ENCODE peak calls at places on chromosomes 13 and 19, in five cellular contexts. One of them, this sample, is unnamed.

GRCh38 chr19:47124937-47125668 is 5.5 kb upstream of the SAE1 start:
- DNase-seq in osteocyte: no peak
- DNase-seq in fibroblast of the aortic adventitia: peak; percentile 88
- DNase-seq in IMR-90: peak; percentile 78
- DNase-seq in BE2C: peak; percentile 34
- DNase-seq in this sample: peak; percentile 59

GRCh38 chr13:28485551-28485950 is 9.4 kb downstream of the FLT1 start:
- DNase-seq in osteocyte: no peak
- DNase-seq in fibroblast of the aortic adventitia: no peak
- DNase-seq in IMR-90: no peak
- DNase-seq in BE2C: no peak
- DNase-seq in this sample: no peak

GRCh38 chr19:35901055-35901644 is 810 bp upstream of the NFKBID start:
- DNase-seq in osteocyte: no peak
- DNase-seq in fibroblast of the aortic adventitia: peak; percentile 59
- DNase-seq in IMR-90: peak; percentile 51
- DNase-seq in BE2C: no peak
- DNase-seq in this sample: peak; percentile 76

GRCh38 chr13:83692800-83693199 is 189.5 kb downstream of the SLITRK1 start:
- DNase-seq in osteocyte: no peak
- DNase-seq in fibroblast of the aortic adventitia: no peak
- DNase-seq in IMR-90: no peak
- DNase-seq in BE2C: no peak
- DNase-seq in this sample: no peak

GRCh38 chr13:86572115-86572514 is 772.9 kb upstream of the SLITRK6 start:
- DNase-seq in osteocyte: no peak
- DNase-seq in fibroblast of the aortic adventitia: peak; percentile 35
- DNase-seq in IMR-90: peak; percentile 80
- DNase-seq in BE2C: no peak
- DNase-seq in this sample: peak; percentile 5

GRCh38 chr13:109844396-109844795 is 58.0 kb upstream of the IRS2 start:
- DNase-seq in osteocyte: no peak
- DNase-seq in fibroblast of the aortic adventitia: peak; percentile 28
- DNase-seq in IMR-90: peak; percentile 73
- DNase-seq in BE2C: no peak
- DNase-seq in this sample: peak; percentile 81

GRCh38 chr19:8238251-8238650 is 29.1 kb downstream of the CERS4 start:
- DNase-seq in osteocyte: no peak
- DNase-seq in fibroblast of the aortic adventitia: peak; percentile 19
- DNase-seq in IMR-90: no peak
- DNase-seq in BE2C: no peak
- DNase-seq in this sample: peak; percentile 49

GRCh38 chr13:113225515-113225914 is 16.1 kb downstream of the CUL4A start:
- DNase-seq in osteocyte: no peak
- DNase-seq in fibroblast of the aortic adventitia: no peak
- DNase-seq in IMR-90: no peak
- DNase-seq in BE2C: no peak
- DNase-seq in this sample: no peak

GRCh38 chr19:16197188-16197621 is 506 bp upstream of the AP1M1 start:
- DNase-seq in osteocyte: no peak
- DNase-seq in fibroblast of the aortic adventitia: peak; percentile 94
- DNase-seq in IMR-90: peak; percentile 92
- DNase-seq in BE2C: no peak
- DNase-seq in this sample: peak; percentile 94

GRCh38 chr13:29454931-29455481 is 140.5 kb downstream of the SLC7A1 start:
- DNase-seq in osteocyte: no peak
- DNase-seq in fibroblast of the aortic adventitia: no peak
- DNase-seq in IMR-90: peak; percentile 7
- DNase-seq in BE2C: peak; percentile 34
- DNase-seq in this sample: no peak

GRCh38 chr13:21434588-21434987 is 24.5 kb downstream of the ZDHHC20 start:
- DNase-seq in osteocyte: no peak
- DNase-seq in fibroblast of the aortic adventitia: no peak
- DNase-seq in IMR-90: no peak
- DNase-seq in BE2C: no peak
- DNase-seq in this sample: no peak

GRCh38 chr13:29624997-29625396 is 29.5 kb upstream of the SLC7A1 start:
- DNase-seq in osteocyte: no peak
- DNase-seq in fibroblast of the aortic adventitia: no peak
- DNase-seq in IMR-90: no peak
- DNase-seq in BE2C: peak; percentile 21
- DNase-seq in this sample: no peak

GRCh38 chr13:91739751-91740150 is 341.3 kb downstream of the GPC5 start:
- DNase-seq in osteocyte: no peak
- DNase-seq in fibroblast of the aortic adventitia: no peak
- DNase-seq in IMR-90: no peak
- DNase-seq in BE2C: no peak
- DNase-seq in this sample: no peak

GRCh38 chr13:32837307-32837972 is 178.8 kb upstream of the KL start:
- DNase-seq in osteocyte: no peak
- DNase-seq in fibroblast of the aortic adventitia: no peak
- DNase-seq in IMR-90: no peak
- DNase-seq in BE2C: no peak
- DNase-seq in this sample: no peak

GRCh38 chr19:36417752-36418286 is 625 bp downstream of the ZFP82 start:
- DNase-seq in osteocyte: no peak
- DNase-seq in fibroblast of the aortic adventitia: no peak
- DNase-seq in IMR-90: no peak
- DNase-seq in BE2C: peak; percentile 10
- DNase-seq in this sample: no peak

GRCh38 chr19:30784850-30785459 is 412.8 kb downstream of the ZNF536 start:
- DNase-seq in osteocyte: peak; percentile 82
- DNase-seq in fibroblast of the aortic adventitia: peak; percentile 33
- DNase-seq in IMR-90: peak; percentile 26
- DNase-seq in BE2C: peak; percentile 61
- DNase-seq in this sample: peak; percentile 39

GRCh38 chr13:46339035-46339666 is 47.9 kb downstream of the RUBCNL start:
- DNase-seq in osteocyte: peak; percentile 83
- DNase-seq in fibroblast of the aortic adventitia: peak; percentile 82
- DNase-seq in IMR-90: peak; percentile 12
- DNase-seq in BE2C: no peak
- DNase-seq in this sample: peak; percentile 58

GRCh38 chr19:42097461-42097860 is 21.5 kb downstream of the ZNF574 start:
- DNase-seq in osteocyte: no peak
- DNase-seq in fibroblast of the aortic adventitia: no peak
- DNase-seq in IMR-90: no peak
- DNase-seq in BE2C: no peak
- DNase-seq in this sample: no peak
- TF ChIP-seq CTCF in osteocyte: no peak
- TF ChIP-seq CTCF in fibroblast of the aortic adventitia: no peak
- TF ChIP-seq CTCF in IMR-90: no peak
- TF ChIP-seq CTCF in BE2C: no peak
- TF ChIP-seq CTCF in this sample: no peak

GRCh38 chr13:51603716-51604115 is 19.5 kb downstream of the WDFY2 start:
- DNase-seq in osteocyte: no peak
- DNase-seq in fibroblast of the aortic adventitia: no peak
- DNase-seq in IMR-90: no peak
- DNase-seq in BE2C: no peak
- DNase-seq in this sample: no peak

GRCh38 chr13:51601601-51602348 is 17.5 kb downstream of the WDFY2 start:
- DNase-seq in osteocyte: no peak
- DNase-seq in fibroblast of the aortic adventitia: no peak
- DNase-seq in IMR-90: no peak
- DNase-seq in BE2C: no peak
- DNase-seq in this sample: no peak

GRCh38 chr13:51594432-51594831 is 10.2 kb downstream of the WDFY2 start:
- DNase-seq in osteocyte: no peak
- DNase-seq in fibroblast of the aortic adventitia: no peak
- DNase-seq in IMR-90: no peak
- DNase-seq in BE2C: no peak
- DNase-seq in this sample: no peak

GRCh38 chr13:51600703-51601102 is 16.4 kb downstream of the WDFY2 start:
- DNase-seq in osteocyte: no peak
- DNase-seq in fibroblast of the aortic adventitia: no peak
- DNase-seq in IMR-90: no peak
- DNase-seq in BE2C: no peak
- DNase-seq in this sample: no peak

DNA sequence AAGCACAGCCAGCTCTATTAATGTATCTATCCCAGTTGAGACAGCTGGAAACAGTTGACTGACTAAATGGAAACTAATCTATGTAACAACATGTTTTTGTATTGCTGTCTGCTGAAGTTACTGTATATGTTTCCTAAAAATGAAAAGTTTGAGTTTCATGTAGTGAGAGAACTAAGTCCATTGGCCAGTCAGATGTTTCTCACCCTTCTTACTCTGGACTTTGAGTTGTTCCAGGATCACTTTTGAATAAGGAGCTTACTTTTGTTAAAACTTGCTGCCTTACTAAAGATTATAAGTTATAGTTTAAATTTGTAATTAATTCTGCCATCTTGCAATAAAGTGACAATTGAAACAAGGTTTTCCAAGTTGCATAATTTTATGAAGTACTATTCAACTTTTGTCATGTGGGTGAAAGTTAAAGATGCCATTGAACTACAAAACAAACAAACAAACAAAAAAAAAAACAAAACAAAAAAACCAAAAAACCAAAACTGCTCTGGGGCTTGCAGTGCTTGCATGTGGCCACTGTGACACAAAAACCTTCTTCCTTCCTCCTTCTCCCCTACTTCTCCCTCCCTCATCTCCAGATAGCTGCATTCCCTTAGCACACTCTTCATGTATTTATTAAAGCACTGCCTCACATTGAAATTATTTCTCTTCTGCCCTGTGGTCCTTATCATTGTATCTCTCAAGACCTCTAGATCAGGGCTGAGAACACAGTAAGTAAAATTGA is 15.3 kb downstream of the WDFY2 start:
- DNase-seq in osteocyte: no peak
- DNase-seq in fibroblast of the aortic adventitia: no peak
- DNase-seq in IMR-90: no peak
- DNase-seq in BE2C: no peak
- DNase-seq in this sample: no peak
- TF ChIP-seq CTCF in osteocyte: no peak
- TF ChIP-seq CTCF in fibroblast of the aortic adventitia: no peak
- TF ChIP-seq CTCF in IMR-90: no peak
- TF ChIP-seq CTCF in BE2C: no peak
- TF ChIP-seq CTCF in this sample: no peak

GRCh38 chr19:34255546-34255945 is 1.2 kb downstream of the GARRE1 start:
- DNase-seq in osteocyte: no peak
- DNase-seq in fibroblast of the aortic adventitia: no peak
- DNase-seq in IMR-90: no peak
- DNase-seq in BE2C: no peak
- DNase-seq in this sample: no peak

GRCh38 chr19:34256835-34257558 is 2.6 kb downstream of the GARRE1 start:
- DNase-seq in osteocyte: no peak
- DNase-seq in fibroblast of the aortic adventitia: peak; percentile 67
- DNase-seq in IMR-90: no peak
- DNase-seq in BE2C: no peak
- DNase-seq in this sample: no peak

GRCh38 chr19:34257559-34257924 is 3.2 kb downstream of the GARRE1 start:
- DNase-seq in osteocyte: no peak
- DNase-seq in fibroblast of the aortic adventitia: no peak
- DNase-seq in IMR-90: no peak
- DNase-seq in BE2C: no peak
- DNase-seq in this sample: no peak

GRCh38 chr19:34254552-34255432 is at the start of gene GARRE1:
- DNase-seq in osteocyte: peak; percentile 87
- DNase-seq in fibroblast of the aortic adventitia: no peak
- DNase-seq in IMR-90: peak; percentile 24
- DNase-seq in BE2C: peak; percentile 89
- DNase-seq in this sample: no peak

GRCh38 chr19:34253711-34254551 is 423 bp upstream of the GARRE1 start:
- DNase-seq in osteocyte: peak; percentile 91
- DNase-seq in fibroblast of the aortic adventitia: peak; percentile 35
- DNase-seq in IMR-90: peak; percentile 47
- DNase-seq in BE2C: no peak
- DNase-seq in this sample: peak; percentile 83
- TF ChIP-seq CTCF in osteocyte: no peak
- TF ChIP-seq CTCF in fibroblast of the aortic adventitia: no peak
- TF ChIP-seq CTCF in IMR-90: no peak
- TF ChIP-seq CTCF in BE2C: no peak
- TF ChIP-seq CTCF in this sample: no peak

GRCh38 chr19:42324655-42325307 is 654 bp upstream of the MEGF8 start:
- DNase-seq in osteocyte: no peak
- DNase-seq in fibroblast of the aortic adventitia: no peak
- DNase-seq in IMR-90: no peak
- DNase-seq in BE2C: no peak
- DNase-seq in this sample: no peak
- TF ChIP-seq CTCF in osteocyte: no peak
- TF ChIP-seq CTCF in fibroblast of the aortic adventitia: no peak
- TF ChIP-seq CTCF in IMR-90: no peak
- TF ChIP-seq CTCF in BE2C: no peak
- TF ChIP-seq CTCF in this sample: no peak

DNA sequence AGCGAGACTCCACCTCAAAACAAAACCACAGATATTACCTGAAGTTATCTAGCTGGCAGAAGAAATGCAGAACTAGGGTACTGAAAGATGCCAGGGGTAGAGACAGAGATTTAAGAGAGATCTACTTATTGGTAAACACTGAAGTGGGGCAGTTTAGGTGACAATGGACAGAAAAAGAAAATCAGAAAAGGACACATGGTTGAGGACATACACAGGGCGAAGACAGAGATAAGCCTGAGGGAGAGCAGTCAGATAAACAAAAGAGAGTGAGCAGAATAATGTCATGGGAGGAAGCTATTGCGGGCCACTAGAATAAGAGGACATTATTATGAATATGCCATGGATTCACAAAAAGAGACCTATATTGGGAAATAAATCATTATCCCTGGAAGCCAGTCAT is 3.3 kb downstream of the NEK5 start:
- DNase-seq in osteocyte: no peak
- DNase-seq in fibroblast of the aortic adventitia: no peak
- DNase-seq in IMR-90: no peak
- DNase-seq in BE2C: no peak
- DNase-seq in this sample: no peak
- TF ChIP-seq CTCF in osteocyte: no peak
- TF ChIP-seq CTCF in fibroblast of the aortic adventitia: no peak
- TF ChIP-seq CTCF in IMR-90: no peak
- TF ChIP-seq CTCF in BE2C: no peak
- TF ChIP-seq CTCF in this sample: no peak

DNA sequence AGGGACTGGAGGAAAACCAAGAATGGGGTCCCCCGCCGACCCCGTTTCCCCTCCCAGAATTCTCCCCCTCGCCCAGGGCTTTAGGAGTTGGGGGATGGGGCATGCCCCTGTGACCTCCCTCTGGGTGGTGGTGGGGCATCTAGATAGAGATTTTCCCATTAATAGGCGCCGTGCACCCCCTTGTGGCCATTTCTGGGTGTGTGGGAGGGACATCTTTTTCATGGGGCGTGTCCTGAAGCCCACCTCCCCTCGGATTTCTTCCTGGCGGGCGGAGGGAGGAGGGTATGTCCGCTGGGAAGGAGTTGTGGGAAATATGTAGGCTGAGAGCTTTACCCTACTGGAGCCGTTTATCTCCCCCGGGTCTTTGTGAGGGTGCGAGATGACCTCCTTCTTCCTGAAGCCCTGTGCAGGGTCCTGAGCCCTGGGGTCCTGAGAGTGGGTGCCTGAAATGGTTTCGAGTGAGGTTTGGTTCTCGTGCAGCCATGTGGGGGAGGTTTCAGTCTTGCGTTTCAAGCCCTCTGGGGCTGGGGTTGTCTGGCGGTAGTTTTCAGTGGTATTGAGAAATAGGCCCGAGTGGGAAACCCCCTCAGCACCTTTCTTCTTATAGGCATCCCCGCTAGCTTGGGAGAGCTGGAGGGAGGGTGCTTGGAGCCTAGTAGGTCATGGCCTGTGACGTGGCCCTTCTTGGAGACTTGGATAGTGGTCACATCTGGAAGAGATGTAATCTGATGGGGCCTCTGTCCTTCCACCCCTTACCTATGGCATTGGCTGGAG is 1.0 kb downstream of the PRMT1 start:
- DNase-seq in osteocyte: peak; percentile 91
- DNase-seq in fibroblast of the aortic adventitia: peak; percentile 58
- DNase-seq in IMR-90: peak; percentile 62
- DNase-seq in BE2C: peak; percentile 90
- DNase-seq in this sample: peak; percentile 79
- TF ChIP-seq CTCF in osteocyte: peak; percentile 71
- TF ChIP-seq CTCF in fibroblast of the aortic adventitia: peak; percentile 67
- TF ChIP-seq CTCF in IMR-90: peak; percentile 70
- TF ChIP-seq CTCF in BE2C: peak; percentile 71
- TF ChIP-seq CTCF in this sample: peak; percentile 62

GRCh38 chr19:1364070-1364719 is 19.5 kb upstream of the NDUFS7 start:
- DNase-seq in osteocyte: no peak
- DNase-seq in fibroblast of the aortic adventitia: peak; percentile 24
- DNase-seq in IMR-90: peak; percentile 20
- DNase-seq in BE2C: no peak
- DNase-seq in this sample: no peak
- TF ChIP-seq CTCF in osteocyte: peak; percentile 39
- TF ChIP-seq CTCF in fibroblast of the aortic adventitia: peak; percentile 47
- TF ChIP-seq CTCF in IMR-90: peak; percentile 22
- TF ChIP-seq CTCF in BE2C: peak; percentile 37
- TF ChIP-seq CTCF in this sample: no peak